ENCODE peak calls at places on chromosomes 2 and 18, in eight cellular contexts. Y, H, X, Z, D, R, N and C are unnamed samples.

GRCh38 chr2:128797937-128798336 is 479.3 kb upstream of the HS6ST1 start:
- DNase-seq in Y (no peak), H (no peak), X (no peak), Z (no peak), D (no peak), R (no peak), N (no peak), C (no peak)

GRCh38 chr2:241750076-241750840 is 15.8 kb downstream of the D2HGDH start:
- DNase-seq in Y (no peak), H (no peak), X (no peak), Z (no peak), D (no peak), R (no peak), N (no peak), C (no peak)

GRCh38 chr2:166127217-166128155 is at the start of gene SCN1A:
- DNase-seq in Y (peak), H (peak), X (no peak), Z (peak), D (peak), R (no peak), N (peak), C (peak)

GRCh38 chr2:19350678-19351401 is 7.6 kb downstream of the OSR1 start:
- DNase-seq in Y (no peak), H (no peak), X (no peak), Z (no peak), D (no peak), R (no peak), N (no peak), C (no peak)

GRCh38 chr2:186995092-186995491 is 146.1 kb upstream of the ZSWIM2 start:
- DNase-seq in Y (no peak), H (no peak), X (no peak), Z (no peak), D (peak), R (no peak), N (peak), C (no peak)

GRCh38 chr2:33728106-33728505 is 129.0 kb upstream of the FAM98A start:
- DNase-seq in Y (no peak), H (no peak), X (no peak), Z (no peak), D (no peak), R (no peak), N (no peak), C (no peak)

GRCh38 chr2:208179028-208179609 is 10.7 kb downstream of the C2orf80 start:
- DNase-seq in Y (no peak), H (no peak), X (no peak), Z (no peak), D (no peak), R (no peak), N (peak), C (no peak)

GRCh38 chr18:59265246-59266018 is 7.8 kb downstream of the RAX start:
- DNase-seq in Y (peak), H (no peak), X (no peak), Z (no peak), D (no peak), R (no peak), N (no peak), C (no peak)

GRCh38 chr2:24702800-24703199 is 90.4 kb downstream of the PTRHD1 start:
- DNase-seq in Y (no peak), H (no peak), X (no peak), Z (peak), D (peak), R (no peak), N (peak), C (no peak)

GRCh38 chr2:233210843-233211600 is 40.5 kb upstream of the ATG16L1 start:
- DNase-seq in Y (no peak), H (peak), X (no peak), Z (peak), D (peak), R (no peak), N (peak), C (peak)

GRCh38 chr2:30026091-30027055 is 105.0 kb upstream of the ALK start:
- DNase-seq in Y (peak), H (peak), X (no peak), Z (no peak), D (peak), R (no peak), N (peak), C (peak)

GRCh38 chr2:120758181-120759048 is 22.7 kb downstream of the GLI2 start:
- DNase-seq in Y (no peak), H (peak), X (no peak), Z (no peak), D (peak), R (no peak), N (no peak), C (no peak)

GRCh38 chr18:10840768-10841167 is 308.6 kb downstream of the PIEZO2 start:
- DNase-seq in Y (no peak), H (no peak), X (no peak), Z (no peak), D (no peak), R (no peak), N (no peak), C (no peak)

GRCh38 chr2:62475172-62476011 is 30.6 kb downstream of the TMEM17 start:
- DNase-seq in Y (no peak), H (peak), X (no peak), Z (no peak), D (no peak), R (no peak), N (peak), C (peak)